ENCODE peak calls at places on chromosomes 16 and 17, in ten cellular contexts. R, T, I, Z, C, M, J, W, D and P are unnamed samples. For H3K4me1, the result is how much of the 10 kb centered on the place peaks cover.

GRCh38 chr16:15650698-15651161 is 685 bp downstream of the NDE1 start:
- DNase-seq in T (peak), Z (peak), J (peak), M (peak), I (peak), R (peak), C (no peak), D (peak), W (peak), P (peak)

GRCh38 chr16:88691924-88692560 is 5.7 kb upstream of the SNAI3 start:
- DNase-seq in T (no peak), R (no peak), Z (no peak), I (no peak), M (no peak), D (no peak), J (no peak), W (no peak), C (no peak), P (no peak)

GRCh38 chr16:7910116-7910515 is 577.5 kb downstream of the RBFOX1 start:
- DNase-seq in I (no peak), D (no peak), W (no peak), Z (no peak), M (no peak), T (no peak), C (no peak), R (no peak), J (no peak), P (no peak)

GRCh38 chr16:78785218-78785617 is 685.8 kb downstream of the WWOX start:
- DNase-seq in W (no peak), J (no peak), Z (no peak), R (no peak), T (no peak), D (no peak), C (no peak), M (no peak), I (no peak), P (no peak)

GRCh38 chr17:27318633-27319032 is 24.7 kb downstream of the WSB1 start:
- DNase-seq in M (no peak), C (no peak), I (no peak), R (no peak), T (no peak), D (no peak), Z (no peak), W (no peak), J (no peak), P (no peak)

GRCh38 chr16:56197227-56197992 is 6.1 kb downstream of the GNAO1 start:
- DNase-seq in R (no peak), I (no peak), J (no peak), W (no peak), M (no peak), T (no peak), C (no peak), D (no peak), Z (no peak), P (no peak)

GRCh38 chr17:38560503-38561318 is 45.0 kb downstream of the SRCIN1 start:
- DNase-seq in I (peak), T (no peak), C (no peak), R (no peak), W (no peak), M (no peak), Z (peak), J (no peak), D (no peak), P (peak)

GRCh38 chr17:8142158-8142886 is 9.9 kb downstream of the PER1 start:
- DNase-seq in Z (no peak), I (no peak), J (no peak), W (no peak), D (no peak), R (no peak), C (no peak), T (peak), M (peak), P (peak)

GRCh38 chr17:61372436-61372835 is 27.2 kb upstream of the TBX2 start:
- DNase-seq in I (no peak), M (no peak), J (no peak), Z (no peak), D (no peak), T (no peak), W (no peak), R (no peak), C (no peak), P (no peak)

GRCh38 chr17:82408288-82408937 is 9.7 kb upstream of the HEXD start:
- DNase-seq in Z (no peak), C (no peak), M (no peak), J (no peak), D (no peak), I (no peak), W (no peak), T (no peak), R (no peak), P (no peak)

GRCh38 chr16:14132696-14133048 is 61.6 kb downstream of the MRTFB start:
- DNase-seq in D (no peak), M (no peak), W (no peak), J (no peak), C (no peak), Z (peak), T (no peak), I (no peak), R (no peak), P (no peak)
- H3K27ac ChIP-seq in D (no peak), M (no peak), W (no peak), J (no peak), C (no peak), Z (no peak), T (peak), I (no peak), R (no peak), P (no peak)

GRCh38 chr17:866568-867087 is 84.5 kb downstream of the MRM3 start:
- DNase-seq in J (no peak), M (no peak), C (no peak), I (no peak), D (no peak), Z (no peak), T (no peak), W (no peak), R (no peak), P (no peak)
- H3K4me1 ChIP-seq in J (under half), M (under half), C (under half), I (under half), D (under half), Z (under half), T (under half), W (under half), R (under half), P (under half)

GRCh38 chr17:63537001-63537400 is 13.3 kb upstream of the DCAF7 start:
- DNase-seq in J (no peak), T (no peak), I (no peak), C (no peak), D (no peak), R (no peak), W (peak), Z (peak), M (no peak), P (no peak)

GRCh38 chr17:63542218-63542545 is 8.1 kb upstream of the DCAF7 start:
- DNase-seq in Z (no peak), I (no peak), R (no peak), M (no peak), J (no peak), W (no peak), C (no peak), D (no peak), T (no peak), P (no peak)

GRCh38 chr17:63540581-63540980 is 9.7 kb upstream of the DCAF7 start:
- DNase-seq in Z (no peak), R (no peak), C (no peak), W (no peak), I (no peak), D (no peak), J (no peak), T (no peak), M (no peak), P (no peak)

GRCh38 chr17:63537991-63538692 is 12.1 kb upstream of the DCAF7 start:
- DNase-seq in Z (no peak), T (no peak), I (no peak), M (no peak), W (no peak), D (no peak), J (no peak), R (no peak), C (no peak), P (peak)

DNA sequence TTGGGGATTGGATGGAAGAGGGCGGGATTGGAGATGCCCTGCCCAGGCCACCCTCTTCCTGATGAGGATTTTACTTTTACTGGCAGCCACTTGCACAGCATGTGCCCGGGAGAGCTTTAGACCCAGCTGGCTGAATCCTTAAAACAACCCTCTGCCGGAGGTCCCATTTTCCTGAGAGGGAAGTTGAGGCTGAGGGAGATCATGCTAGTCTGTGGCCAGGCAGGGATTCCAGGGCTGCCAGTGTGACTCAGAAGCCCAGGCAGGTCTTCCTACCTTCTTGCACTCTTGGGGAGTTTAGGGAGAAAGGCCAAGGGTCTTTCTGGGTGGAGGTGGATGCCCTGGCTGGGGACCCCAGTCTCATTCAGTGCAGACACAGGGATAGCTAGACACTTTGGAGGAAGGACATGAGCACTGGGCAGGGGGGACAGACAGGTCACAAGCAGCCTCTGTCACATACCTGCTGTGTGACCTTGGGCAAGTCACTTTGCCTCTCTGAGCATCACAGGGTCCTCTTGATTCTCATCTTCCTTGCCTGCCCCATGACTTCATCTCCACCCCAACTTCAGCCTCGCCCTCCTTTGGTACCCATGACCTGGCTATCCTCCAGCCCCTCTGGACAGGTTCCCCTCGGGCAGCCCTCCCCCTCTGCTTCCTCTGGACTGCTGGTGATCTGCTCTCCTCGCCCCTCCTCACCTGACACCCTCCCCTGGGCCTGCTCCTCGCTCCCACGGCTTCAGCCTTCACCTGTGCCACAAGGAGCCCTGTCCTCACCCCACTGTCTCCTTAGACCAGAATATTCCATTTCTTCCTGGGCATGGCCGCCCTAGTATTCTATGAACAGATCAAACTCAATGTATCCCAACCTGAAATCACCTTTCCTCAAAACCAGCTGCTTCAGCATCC is 11.3 kb upstream of the DCAF7 start:
- DNase-seq in T (no peak), D (no peak), I (no peak), R (no peak), Z (no peak), W (no peak), J (no peak), C (no peak), M (no peak), P (no peak)
- H3K4me3 ChIP-seq in T (no peak), D (no peak), I (no peak), R (no peak), Z (no peak), W (peak), J (no peak), C (no peak), M (no peak), P (no peak)

DNA sequence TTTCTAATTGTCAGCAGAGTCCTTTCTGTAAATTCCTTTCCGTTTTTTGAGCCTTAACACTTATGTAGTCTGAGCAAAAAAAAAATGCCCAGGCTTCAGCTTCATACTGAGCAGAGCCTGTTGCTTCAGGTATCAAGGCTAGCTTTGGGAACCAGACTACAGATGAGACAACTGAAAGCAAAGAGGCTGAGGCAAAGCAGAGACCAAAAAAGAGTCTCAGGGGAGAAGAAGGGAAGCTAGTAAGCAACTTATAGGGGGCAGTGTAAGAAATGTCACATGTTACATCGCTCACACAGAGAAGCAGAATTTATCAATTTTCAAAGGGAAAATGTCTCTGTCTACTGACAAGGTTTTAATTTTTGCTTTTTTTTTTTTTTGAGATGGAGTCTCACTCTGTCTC is 3.3 kb downstream of the HASPIN start:
- DNase-seq in T (no peak), Z (no peak), W (no peak), C (no peak), D (no peak), R (no peak), I (no peak), M (no peak), J (peak), P (no peak)
- H3K27ac ChIP-seq in T (no peak), Z (no peak), W (no peak), C (no peak), D (no peak), R (no peak), I (no peak), M (no peak), J (peak), P (no peak)

DNA sequence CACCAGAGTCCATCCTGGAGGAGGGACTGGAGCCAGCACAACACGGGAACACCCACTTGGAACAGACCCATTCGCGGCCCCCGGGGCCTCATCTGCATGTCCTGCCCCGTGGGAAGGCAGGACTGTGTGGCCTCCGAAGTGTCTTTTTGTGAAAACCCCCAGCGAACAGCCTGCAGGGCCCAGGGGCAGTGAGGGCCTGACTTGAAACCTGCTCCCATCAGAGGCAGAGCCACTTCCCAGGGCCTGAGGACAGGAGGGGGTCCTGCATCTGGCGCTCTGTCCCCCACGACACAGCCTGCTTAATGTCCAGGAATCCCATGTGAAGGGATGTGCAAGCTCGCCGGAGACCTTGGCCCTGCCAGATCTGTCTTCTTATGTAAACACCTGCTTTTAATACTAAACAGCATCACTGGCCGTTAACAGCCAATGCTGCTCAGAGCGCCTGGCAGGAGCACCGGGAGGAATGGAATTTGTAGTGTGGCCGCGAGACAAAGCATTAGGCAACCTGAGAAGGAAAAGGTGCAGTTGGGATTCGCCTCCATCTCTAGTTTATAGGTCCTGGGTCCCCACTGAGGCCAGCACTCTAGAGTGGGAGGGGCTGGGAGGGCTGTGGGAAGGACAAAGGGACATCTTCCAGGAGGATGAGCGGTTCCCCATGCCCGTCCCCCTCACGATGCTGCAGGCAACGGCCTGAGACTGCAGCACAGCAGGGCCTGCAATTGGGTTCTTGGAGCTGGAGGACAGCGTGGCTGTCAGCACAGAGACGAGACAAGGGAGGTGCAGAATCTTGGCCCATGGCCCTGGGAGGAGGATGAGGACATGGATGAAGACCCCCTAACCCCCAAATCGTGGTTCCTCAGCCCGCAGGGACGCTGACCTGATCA is 9.6 kb upstream of the EVPL start:
- DNase-seq in C (no peak), D (no peak), M (no peak), Z (no peak), W (no peak), J (no peak), T (no peak), R (no peak), I (no peak), P (no peak)
- H3K4me1 ChIP-seq in C (under half), D (under half), M (under half), Z (under half), W (under half), J (under half), T (under half), R (under half), I (under half), P (under half)

DNA sequence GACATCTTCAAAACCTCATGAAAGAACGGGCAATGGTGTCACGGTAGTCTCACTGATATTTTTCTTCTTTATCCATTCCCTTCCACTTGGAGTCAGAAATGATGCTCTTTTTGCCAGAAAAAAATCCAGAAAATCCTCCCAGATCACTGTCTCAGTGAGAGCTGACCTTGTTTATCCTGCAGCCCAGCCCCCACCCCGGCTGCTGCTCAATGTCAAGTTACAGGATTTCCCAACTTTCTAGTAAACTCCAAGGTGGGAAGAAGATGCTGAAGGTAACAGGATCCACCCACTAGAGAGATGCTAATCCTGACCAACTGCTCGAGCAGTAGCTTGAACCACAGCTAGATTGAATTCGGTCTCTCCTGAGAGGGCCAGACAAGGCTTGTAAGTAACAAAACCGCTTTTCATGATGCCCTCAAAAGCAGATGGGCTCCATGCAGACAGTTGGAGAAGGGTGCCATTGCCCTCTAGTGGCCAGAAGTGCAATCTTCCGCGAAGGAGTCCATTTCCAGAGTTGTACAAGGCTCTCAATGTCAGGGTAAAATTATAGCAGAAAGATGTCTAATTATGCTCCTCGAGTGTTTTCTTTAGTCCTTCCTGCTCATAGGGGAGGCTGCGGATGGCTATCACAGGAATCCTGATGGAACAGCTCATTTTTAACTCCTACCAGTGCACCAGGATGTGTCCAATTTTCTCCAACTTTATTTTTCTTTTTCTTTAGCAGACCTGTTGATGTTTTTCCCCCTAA is 4.0 kb downstream of the CDH11 start:
- DNase-seq in Z (peak), W (peak), D (peak), T (peak), M (peak), C (peak), R (no peak), J (peak), I (no peak), P (peak)
- H3K4me3 ChIP-seq in Z (no peak), W (peak), D (no peak), T (no peak), M (no peak), C (no peak), R (no peak), J (no peak), I (no peak), P (no peak)

DNA sequence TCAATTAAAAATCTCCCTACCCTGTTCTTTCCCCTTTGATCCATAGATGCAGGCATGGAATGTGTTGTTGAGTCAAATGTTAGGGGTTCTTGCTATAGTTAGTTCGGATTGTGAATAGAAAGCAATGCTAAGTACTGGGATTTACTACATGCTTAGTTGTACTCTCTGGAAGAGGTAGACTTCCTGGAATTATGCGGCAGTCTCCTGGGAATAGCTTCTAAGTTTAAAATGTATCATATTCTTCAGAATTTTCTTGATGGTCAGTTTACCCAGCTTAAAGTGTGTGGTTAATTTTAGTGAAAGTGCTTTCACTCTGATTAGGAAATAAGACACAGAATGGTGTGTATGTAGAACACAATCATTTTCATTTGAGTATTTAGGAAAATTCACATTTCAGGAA is 3.5 kb downstream of the CLTC start:
- DNase-seq in R (no peak), T (no peak), D (no peak), Z (no peak), C (no peak), W (no peak), J (no peak), M (no peak), I (no peak), P (no peak)
- H3K27ac ChIP-seq in R (peak), T (peak), D (no peak), Z (no peak), C (no peak), W (no peak), J (peak), M (peak), I (no peak), P (peak)

GRCh38 chr16:85449885-85450245 is 163.3 kb upstream of the GSE1 start:
- DNase-seq in Z (no peak), D (no peak), R (no peak), W (no peak), T (no peak), C (no peak), M (no peak), I (no peak), J (peak), P (no peak)
- H3K4me1 ChIP-seq in Z (under half), D (under half), R (under half), W (under half), T (under half), C (under half), M (under half), I (half or more), J (half or more), P (under half)

DNA sequence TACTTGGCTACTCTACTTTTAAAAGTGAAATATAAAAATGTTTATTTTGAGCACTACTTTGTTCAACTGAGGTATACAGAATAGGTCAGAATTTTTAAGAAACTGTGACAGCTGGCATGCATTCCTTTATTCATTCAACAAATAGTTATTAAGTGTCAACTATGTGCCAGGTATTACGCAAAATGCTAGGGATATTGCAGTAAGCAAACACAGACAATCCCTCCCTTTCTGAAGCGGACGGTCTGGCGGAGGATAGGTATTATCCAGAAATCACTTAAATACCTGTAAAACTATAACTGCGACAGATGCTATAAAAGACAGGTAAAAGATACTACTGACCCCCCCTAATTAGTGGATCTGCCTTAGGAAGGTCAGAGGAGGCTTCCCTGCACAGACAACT is 26.1 kb downstream of the METTL16 start:
- DNase-seq in J (no peak), C (peak), M (no peak), R (no peak), Z (no peak), D (no peak), I (no peak), W (peak), T (no peak), P (peak)
- H3K4me3 ChIP-seq in J (no peak), C (no peak), M (peak), R (no peak), Z (no peak), D (no peak), I (no peak), W (no peak), T (peak), P (no peak)

DNA sequence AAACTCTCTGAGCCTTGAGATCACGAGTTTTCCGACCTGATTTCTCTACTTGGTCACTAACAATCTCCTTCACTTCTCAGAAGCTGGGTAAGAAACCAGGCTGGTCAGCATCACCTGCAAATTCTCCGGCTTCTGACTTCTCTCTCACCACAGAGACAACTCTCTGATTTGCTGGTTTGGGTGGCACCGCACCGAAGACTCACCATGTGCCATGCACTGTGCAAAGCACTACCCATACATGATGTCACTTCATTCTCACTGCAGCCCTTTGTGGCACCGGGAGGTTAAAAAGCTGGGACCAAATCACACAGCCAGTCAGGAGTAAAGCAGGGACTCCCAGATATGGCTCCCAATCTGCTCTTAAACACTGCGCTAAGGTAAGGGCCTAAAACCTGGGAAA is 652 bp downstream of the VAC14 start:
- DNase-seq in T (no peak), M (no peak), C (no peak), D (no peak), R (no peak), J (peak), I (no peak), W (no peak), Z (no peak), P (no peak)
- H3K27ac ChIP-seq in T (peak), M (peak), C (peak), D (peak), R (peak), J (peak), I (peak), W (no peak), Z (no peak), P (peak)